ENCODE peak calls at places on chromosomes 3 and 15, in four cellular contexts. G is hepatocyte, Q is fibroblast of lung, F is heart left ventricle. C is an unnamed sample.

GRCh38 chr3:130658666-130659065 is 88.0 kb downstream of the PIK3R4 start:
- DNase-seq in Q (peak), F (no peak), G (peak), C (peak)

GRCh38 chr15:58276924-58277323 is 138.7 kb downstream of the AQP9 start:
- DNase-seq in F (no peak), G (no peak), Q (no peak), C (no peak)

GRCh38 chr3:55782806-55783205 is 295.7 kb upstream of the WNT5A start:
- DNase-seq in F (no peak), G (no peak), Q (no peak), C (no peak)

GRCh38 chr3:76624128-76624527 is 415.8 kb upstream of the ROBO2 start:
- DNase-seq in Q (no peak), G (no peak), F (no peak), C (no peak)

GRCh38 chr3:115245899-115246298 is 98.8 kb upstream of the ZBTB20 start:
- DNase-seq in G (no peak), F (no peak), Q (no peak), C (peak)

GRCh38 chr3:95901948-95902347 is 912.4 kb upstream of the EPHA6 start:
- DNase-seq in G (no peak), F (no peak), Q (no peak), C (no peak)

GRCh38 chr15:43423793-43424192 is 52.9 kb downstream of the TUBGCP4 start:
- DNase-seq in G (no peak), Q (no peak), F (no peak), C (no peak)

GRCh38 chr15:70879386-70879785 is 12.8 kb downstream of the THAP10 start:
- DNase-seq in G (no peak), F (peak), Q (peak), C (peak)

GRCh38 chr3:146783446-146783845 is 178.3 kb upstream of the PLSCR5 start:
- DNase-seq in G (no peak), F (no peak), Q (no peak), C (no peak)

GRCh38 chr3:102165367-102165766 is 269.4 kb upstream of the ZPLD1 start:
- DNase-seq in F (no peak), Q (peak), G (no peak), C (peak)

GRCh38 chr3:127951276-127951675 is 36.2 kb downstream of the KBTBD12 start:
- DNase-seq in G (no peak), F (peak), Q (peak), C (peak)

GRCh38 chr15:100131321-100132224 is 210.2 kb downstream of the ADAMTS17 start:
- DNase-seq in Q (peak), F (peak), G (peak), C (peak)

GRCh38 chr15:64844576-64845140 is 2.9 kb downstream of the PLEKHO2 start:
- DNase-seq in G (no peak), F (no peak), Q (no peak), C (no peak)

GRCh38 chr15:70348581-70349344 is 251.0 kb upstream of the TLE3 start:
- DNase-seq in Q (peak), F (no peak), G (no peak), C (peak)

GRCh38 chr15:53586815-53587214 is 172.6 kb downstream of the WDR72 start:
- DNase-seq in F (no peak), G (peak), Q (peak), C (no peak)

GRCh38 chr15:70995383-70995965 is 102.8 kb downstream of the LRRC49 start:
- DNase-seq in Q (no peak), F (no peak), G (no peak), C (no peak)

GRCh38 chr15:55835866-55836265 is 92.9 kb upstream of the PRTG start:
- DNase-seq in F (no peak), G (no peak), Q (no peak), C (no peak)

GRCh38 chr3:155946178-155946577 is 75.7 kb downstream of the GMPS start:
- DNase-seq in G (peak), Q (peak), F (no peak), C (peak)

GRCh38 chr3:121574449-121574848 is 6.7 kb downstream of the ARGFX start:
- DNase-seq in G (peak), Q (no peak), F (no peak), C (peak)

GRCh38 chr3:61855211-61855610 is 293.8 kb downstream of the PTPRG start:
- DNase-seq in F (no peak), Q (no peak), G (no peak), C (peak)

GRCh38 chr3:128320551-128321340 is 145.9 kb downstream of the DNAJB8 start:
- DNase-seq in Q (no peak), F (no peak), G (no peak), C (no peak)

GRCh38 chr3:113873814-113874526 is 35.4 kb downstream of the GRAMD1C start:
- DNase-seq in F (no peak), Q (no peak), G (no peak), C (no peak)

GRCh38 chr15:69557340-69558137 is 104.9 kb downstream of the RPLP1 start:
- DNase-seq in G (peak), F (no peak), Q (peak), C (peak)

GRCh38 chr15:54640874-54641273 is 555.9 kb downstream of the RSL24D1 start:
- DNase-seq in F (no peak), G (no peak), Q (no peak), C (no peak)

DNA sequence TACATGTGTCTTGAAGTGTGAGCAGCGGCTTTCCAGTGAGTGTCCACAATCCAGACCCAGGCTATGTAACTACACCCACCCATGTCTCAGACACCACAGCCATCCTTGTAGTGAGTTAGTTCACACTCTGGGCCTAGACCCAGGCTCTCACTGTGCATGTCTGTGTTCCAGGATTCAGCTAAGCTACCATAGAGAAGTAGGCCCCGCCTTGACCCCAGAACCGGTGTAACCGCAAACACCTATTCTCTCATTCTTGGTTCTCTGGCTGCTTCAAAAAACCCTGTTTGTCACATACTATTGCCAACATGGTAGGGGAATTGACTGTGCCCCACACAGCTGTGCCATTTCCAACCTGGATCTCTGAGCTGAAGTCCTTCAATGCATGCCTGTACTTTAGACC is 560.6 kb downstream of the RSL24D1 start:
- DNase-seq in Q (no peak), F (no peak), G (no peak), C (no peak)
- TF ChIP-seq CTCF in Q (no peak), F (no peak), G (no peak), C (no peak)

GRCh38 chr3:4514321-4514720 is 21.2 kb downstream of the ITPR1 start:
- DNase-seq in F (no peak), G (no peak), Q (no peak), C (no peak)
- TF ChIP-seq CTCF in F (no peak), G (no peak), Q (no peak), C (no peak)

GRCh38 chr3:119819806-119820205 is 37.9 kb downstream of the NR1I2 start:
- DNase-seq in G (no peak), F (no peak), Q (no peak), C (no peak)
- TF ChIP-seq CTCF in G (no peak), F (no peak), Q (no peak), C (no peak)

DNA sequence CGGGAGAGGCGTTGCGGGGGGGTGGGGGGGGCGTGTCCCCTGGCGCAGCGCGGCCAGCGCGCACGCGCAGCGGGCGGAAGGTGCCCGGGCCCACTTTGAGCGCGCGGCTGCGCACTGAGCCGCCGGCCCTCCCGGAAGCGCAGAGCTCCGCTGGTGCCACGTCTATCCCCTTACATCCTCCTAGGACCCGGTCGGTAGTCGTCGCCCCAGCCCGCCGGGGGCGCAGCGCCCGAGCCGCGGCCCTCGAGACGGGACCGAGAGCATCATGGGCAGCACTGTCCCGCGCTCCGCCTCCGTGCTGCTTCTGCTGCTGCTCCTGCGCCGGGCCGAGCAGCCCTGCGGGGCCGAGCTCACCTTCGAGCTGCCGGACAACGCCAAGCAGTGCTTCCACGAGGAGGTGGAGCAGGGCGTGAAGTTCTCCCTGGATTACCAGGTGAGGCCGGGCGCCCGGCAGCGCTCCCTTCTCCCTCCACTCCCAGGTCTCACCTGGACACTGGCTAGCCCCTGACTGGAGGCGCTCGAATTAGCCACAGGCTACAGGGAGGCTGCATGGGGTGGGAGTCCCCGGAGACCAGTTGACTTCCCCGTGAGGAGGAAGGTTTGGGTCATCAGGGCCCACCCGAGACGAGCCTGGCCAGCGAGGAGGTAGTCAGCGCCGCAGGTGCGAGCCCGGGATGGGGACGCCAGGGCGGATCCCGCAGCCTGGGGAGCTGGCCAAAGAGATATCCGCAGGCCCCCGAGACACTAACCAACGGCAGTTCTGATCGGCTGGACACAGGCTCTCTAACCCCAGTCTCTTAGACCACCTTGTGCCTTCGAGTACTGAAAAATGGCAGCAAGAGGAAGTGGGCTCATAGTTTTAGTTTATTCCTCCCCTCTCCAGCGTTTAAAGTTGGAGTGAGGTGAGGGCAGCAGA is at the start of gene TMED3:
- DNase-seq in G (peak), Q (peak), F (peak), C (peak)
- TF ChIP-seq CTCF in G (peak), Q (no peak), F (peak), C (peak)

GRCh38 chr3:14273886-14274517 is 95.4 kb downstream of the LSM3 start:
- DNase-seq in G (no peak), Q (no peak), F (no peak), C (no peak)

GRCh38 chr3:14274537-14274936 is 95.9 kb downstream of the LSM3 start:
- DNase-seq in F (no peak), Q (no peak), G (no peak), C (no peak)

GRCh38 chr3:14275962-14276909 is 97.6 kb downstream of the LSM3 start:
- DNase-seq in G (no peak), Q (no peak), F (no peak), C (no peak)

GRCh38 chr3:14277557-14277956 is 98.9 kb downstream of the LSM3 start:
- DNase-seq in F (no peak), G (no peak), Q (no peak), C (no peak)

GRCh38 chr3:14274999-14275961 is 96.7 kb downstream of the LSM3 start:
- DNase-seq in F (no peak), Q (no peak), G (no peak), C (peak)
- TF ChIP-seq CTCF in F (peak), Q (peak), G (peak), C (peak)

DNA sequence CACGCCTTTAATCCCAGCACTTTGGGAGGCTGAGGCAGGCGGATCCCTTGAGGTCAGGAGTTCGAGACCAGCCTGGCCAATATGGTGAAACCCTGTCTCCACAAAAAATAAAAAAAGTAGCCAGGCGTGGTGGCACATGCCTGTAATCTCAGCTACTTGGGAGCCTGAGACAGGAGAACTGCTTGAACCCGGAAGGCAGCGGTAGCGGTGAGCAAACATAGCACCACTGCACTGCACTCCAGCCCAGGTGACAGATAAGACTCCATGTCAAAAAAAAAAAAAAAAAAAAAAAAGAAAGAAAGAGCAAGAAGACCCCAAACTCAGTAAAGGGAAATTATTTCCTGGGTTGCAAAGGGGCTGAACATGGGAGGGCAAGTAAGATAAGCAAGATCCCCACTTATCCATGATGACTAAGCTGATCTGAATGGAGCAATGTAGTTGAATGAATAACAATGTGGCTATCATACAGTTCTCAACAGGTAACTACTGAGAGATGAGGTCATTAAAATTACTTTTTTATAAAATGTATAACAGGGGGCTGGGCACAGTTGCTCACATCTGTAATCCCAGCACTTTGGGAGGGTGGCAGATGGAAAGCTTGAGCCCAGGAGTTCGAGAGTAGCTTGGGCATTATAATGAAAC is 46.0 kb downstream of the RBM15B start:
- DNase-seq in G (no peak), Q (no peak), F (no peak), C (no peak)
- TF ChIP-seq CTCF in G (no peak), Q (no peak), F (no peak), C (no peak)

GRCh38 chr15:61861962-61862361 is 198.3 kb downstream of the VPS13C start:
- DNase-seq in G (no peak), Q (no peak), F (no peak), C (no peak)

GRCh38 chr15:61857169-61857829 is 202.9 kb downstream of the VPS13C start:
- DNase-seq in F (no peak), G (no peak), Q (no peak), C (peak)

GRCh38 chr15:61853195-61853594 is 207.1 kb downstream of the VPS13C start:
- DNase-seq in G (no peak), F (no peak), Q (no peak), C (no peak)

DNA sequence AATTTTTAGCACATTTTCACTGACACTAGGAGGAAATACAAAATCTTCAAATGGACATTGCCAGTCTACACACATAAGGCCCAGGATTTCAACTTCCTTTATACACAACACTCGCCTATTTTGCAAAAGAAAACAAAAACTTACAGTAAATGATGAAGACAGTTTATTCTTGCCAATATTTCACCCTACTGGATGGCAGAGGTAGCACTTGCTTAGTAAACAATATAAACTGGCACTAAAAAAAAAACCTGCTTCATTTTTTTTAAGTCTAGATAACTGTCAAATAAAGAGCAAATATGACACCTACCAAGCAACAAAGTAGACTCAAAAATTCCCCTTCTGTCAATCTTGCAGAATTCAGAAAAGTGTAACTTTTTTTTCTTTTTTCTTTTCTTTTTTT is 204.0 kb downstream of the VPS13C start:
- DNase-seq in F (no peak), G (no peak), Q (no peak), C (no peak)
- TF ChIP-seq CTCF in F (no peak), G (no peak), Q (no peak), C (no peak)

DNA sequence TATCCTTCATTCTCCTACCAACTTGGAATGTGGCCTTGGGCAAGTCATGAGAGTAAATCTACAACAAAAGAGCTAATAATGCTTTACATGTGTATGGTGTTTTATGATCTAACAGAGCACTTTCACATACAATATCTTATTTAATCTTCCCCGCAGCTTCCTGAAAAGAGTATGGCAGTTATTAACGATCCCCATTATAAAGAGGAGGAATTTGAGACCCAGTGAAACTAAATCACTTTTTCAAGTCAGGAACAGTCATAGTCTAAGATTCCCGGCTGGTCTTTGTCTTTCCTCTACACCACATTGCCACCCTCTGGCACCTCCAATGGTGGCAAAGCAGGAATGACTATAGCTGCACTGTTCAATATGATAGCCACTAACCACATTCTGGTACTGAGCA is 69.7 kb upstream of the CMSS1 start:
- DNase-seq in G (peak), Q (peak), F (no peak), C (no peak)
- TF ChIP-seq CTCF in G (peak), Q (peak), F (peak), C (peak)

GRCh38 chr15:63598467-63599400 is 1.5 kb downstream of the FBXL22 start:
- DNase-seq in F (peak), G (peak), Q (peak), C (peak)

GRCh38 chr15:63600001-63600645 is 2.9 kb downstream of the FBXL22 start:
- DNase-seq in Q (no peak), G (peak), F (no peak), C (peak)

GRCh38 chr15:63601026-63601726 is 4.0 kb downstream of the FBXL22 start:
- DNase-seq in F (peak), G (peak), Q (no peak), C (peak)

GRCh38 chr15:63600646-63601025 is 3.4 kb downstream of the FBXL22 start:
- DNase-seq in Q (peak), G (peak), F (peak), C (peak)

GRCh38 chr15:63599401-63600000 is 2.3 kb downstream of the FBXL22 start:
- DNase-seq in Q (peak), G (peak), F (peak), C (peak)
- TF ChIP-seq CTCF in Q (peak), G (peak), F (peak), C (peak)

C was measured in cardiac fibroblast.